ENCODE peak calls at places on chromosomes 13 and 19, in four cellular contexts. E is GM12878, F is SK-N-SH, U is HepG2. M is an unnamed sample.

GRCh38 chr13:39025433-39025839 is 12.5 kb downstream of the PROSER1 start:
- DNase-seq in E (no peak), F (no peak), U (no peak), M (no peak)

GRCh38 chr19:5804516-5805464 is at the start of gene NRTN:
- DNase-seq in E (no peak), F (peak), U (no peak), M (no peak)

GRCh38 chr19:4064073-4064550 is 2.6 kb downstream of the ZBTB7A start:
- DNase-seq in E (no peak), F (peak), U (no peak), M (no peak)

GRCh38 chr13:110723598-110723997 is 10.1 kb downstream of the ING1 start:
- DNase-seq in E (no peak), F (no peak), U (no peak), M (no peak)

GRCh38 chr13:25232937-25233515 is 54.3 kb downstream of the MTMR6 start:
- DNase-seq in E (no peak), F (peak), U (peak), M (peak)

GRCh38 chr13:90867336-90867683 is 480.2 kb upstream of the MIR17HG start:
- DNase-seq in E (peak), F (peak), U (peak), M (peak)

GRCh38 chr19:12840091-12841079 is 2.1 kb downstream of the MAST1 start:
- DNase-seq in E (no peak), F (peak), U (no peak), M (peak)

GRCh38 chr13:50365683-50366391 is 350.6 kb downstream of the KCNRG start:
- DNase-seq in E (peak), F (no peak), U (peak), M (no peak)

GRCh38 chr19:54189020-54189667 is at the start of gene MBOAT7:
- DNase-seq in E (no peak), F (no peak), U (no peak), M (no peak)

GRCh38 chr13:76210262-76210661 is 574.1 kb downstream of the LMO7 start:
- DNase-seq in E (no peak), F (no peak), U (no peak), M (no peak)

GRCh38 chr19:55256562-55257460 is 2.0 kb downstream of the PPP6R1 start:
- DNase-seq in E (no peak), F (no peak), U (peak), M (no peak)

GRCh38 chr19:16659832-16660708 is at the start of gene SMIM7:
- DNase-seq in E (peak), F (peak), U (peak), M (peak)

GRCh38 chr13:72295173-72295572 is 428.2 kb upstream of the DACH1 start:
- DNase-seq in E (no peak), F (no peak), U (no peak), M (no peak)

GRCh38 chr19:48252625-48253024 is 3.1 kb downstream of the CARD8 start:
- DNase-seq in E (no peak), F (no peak), U (no peak), M (no peak)

GRCh38 chr19:48248081-48248833 is 7.5 kb downstream of the CARD8 start:
- DNase-seq in E (no peak), F (no peak), U (no peak), M (no peak)

GRCh38 chr19:48247212-48247611 is 8.5 kb downstream of the CARD8 start:
- DNase-seq in E (no peak), F (no peak), U (no peak), M (no peak)

GRCh38 chr19:48249502-48250014 is 6.2 kb downstream of the CARD8 start:
- DNase-seq in E (peak), F (no peak), U (no peak), M (no peak)

GRCh38 chr19:48250290-48251025 is 5.3 kb downstream of the CARD8 start:
- DNase-seq in E (no peak), F (no peak), U (no peak), M (no peak)
- TF ChIP-seq REST in E (no peak), F (no peak), U (no peak), M (no peak)

GRCh38 chr13:28140433-28141125 is 2.2 kb downstream of the PAN3 start:
- DNase-seq in E (no peak), F (no peak), U (no peak), M (no peak)
- TF ChIP-seq JUND in E (no peak), F (no peak), U (no peak), M (no peak)

GRCh38 chr13:112812306-112813034 is 122.6 kb downstream of the ATP11A start:
- DNase-seq in E (no peak), F (no peak), U (no peak), M (no peak)
- TF ChIP-seq MAX in E (no peak), F (no peak), U (no peak), M (no peak)

DNA sequence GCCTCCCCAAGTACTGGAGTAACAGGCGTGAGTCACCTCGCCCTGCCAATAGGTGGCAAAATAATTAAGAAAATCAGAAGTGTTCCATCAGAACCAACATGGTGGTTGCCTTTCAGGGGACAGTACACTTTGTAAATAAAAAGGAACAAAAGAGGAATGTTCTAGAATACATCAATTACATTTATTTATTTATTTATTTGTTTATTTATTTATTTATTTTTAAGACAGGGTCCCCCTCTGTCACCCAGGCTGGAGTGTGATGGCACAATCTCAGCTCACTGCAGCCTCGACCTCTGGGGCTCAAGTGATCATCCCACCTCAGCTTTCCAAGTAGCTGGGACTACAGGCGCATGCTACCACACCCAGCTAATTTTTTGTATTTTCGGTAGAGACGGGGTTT is 12.9 kb upstream of the TYROBP start:
- DNase-seq in E (no peak), F (no peak), U (no peak), M (no peak)
- TF ChIP-seq REST in E (no peak), F (no peak), U (no peak), M (no peak)

GRCh38 chr13:104011505-104012270 is 945.5 kb upstream of the SLC10A2 start:
- DNase-seq in E (no peak), F (no peak), U (no peak), M (no peak)
- TF ChIP-seq JUND in E (no peak), F (no peak), U (no peak), M (no peak)

GRCh38 chr13:23020246-23020843 is 160.4 kb upstream of the SGCG start:
- DNase-seq in E (peak), F (peak), U (peak), M (peak)
- TF ChIP-seq MAX in E (no peak), F (no peak), U (no peak), M (no peak)

GRCh38 chr13:83881917-83882625 is at the start of gene SLITRK1:
- DNase-seq in E (peak), F (peak), U (no peak), M (no peak)
- TF ChIP-seq REST in E (peak), F (peak), U (peak), M (peak)

DNA sequence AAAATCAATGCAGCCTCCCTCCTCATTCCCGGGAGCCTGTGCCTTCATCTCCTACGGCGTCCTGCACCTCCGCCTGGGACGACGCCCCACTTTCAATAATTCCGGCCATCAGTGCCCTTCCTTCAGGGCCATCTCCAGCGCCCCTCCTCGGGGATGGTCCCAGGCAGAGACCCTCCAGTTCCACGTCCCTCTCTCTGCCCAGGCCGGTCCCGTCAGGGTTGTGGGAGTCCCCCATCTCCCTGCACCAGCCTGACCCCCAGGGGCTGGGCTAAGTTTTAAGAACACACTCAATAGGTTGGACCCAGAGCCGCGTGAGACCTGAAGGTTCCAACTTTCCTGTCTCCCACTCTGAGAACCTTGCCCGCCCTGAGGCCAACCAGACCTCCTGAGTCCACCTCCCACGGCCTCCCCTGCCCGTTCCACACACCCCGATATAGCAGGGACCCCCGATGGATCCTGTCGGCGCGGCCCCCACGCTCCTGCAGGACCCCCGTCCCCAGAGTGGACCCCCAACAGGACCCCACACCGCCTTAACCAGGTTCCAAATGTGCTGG is 645 bp downstream of the TMEM161A start:
- DNase-seq in E (no peak), F (peak), U (no peak), M (no peak)
- TF ChIP-seq JUND in E (no peak), F (no peak), U (no peak), M (no peak)

DNA sequence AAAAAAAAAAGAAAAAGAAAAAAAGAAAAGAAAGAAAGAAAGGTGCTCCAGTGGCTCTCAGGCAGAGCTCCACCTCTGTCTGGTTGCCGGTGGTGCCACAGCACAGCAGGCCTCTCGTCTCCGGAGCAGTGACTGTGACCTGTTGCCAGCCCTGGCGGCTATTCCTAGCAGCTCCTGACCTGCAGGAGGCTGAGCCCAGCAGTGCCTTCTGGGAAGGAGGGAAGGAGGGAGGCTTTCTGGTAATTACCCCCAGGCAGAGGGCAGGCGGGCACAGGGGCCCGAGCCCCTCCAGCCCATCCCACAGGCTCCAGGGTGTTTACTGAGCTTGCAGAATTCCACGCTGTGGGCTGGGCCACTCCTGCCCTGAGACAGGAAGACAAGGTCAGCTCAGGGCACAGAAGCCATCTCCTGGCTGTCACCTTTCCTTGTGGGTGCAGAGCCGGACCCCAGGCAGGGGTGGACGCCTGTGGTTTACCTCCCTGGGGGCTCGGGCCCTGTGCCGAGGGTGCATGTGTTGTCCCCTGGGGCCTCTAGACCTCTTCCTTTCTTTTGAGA is 77.9 kb downstream of the GNG7 start:
- DNase-seq in E (no peak), F (peak), U (peak), M (no peak)
- TF ChIP-seq MAX in E (no peak), F (no peak), U (no peak), M (no peak)

DNA sequence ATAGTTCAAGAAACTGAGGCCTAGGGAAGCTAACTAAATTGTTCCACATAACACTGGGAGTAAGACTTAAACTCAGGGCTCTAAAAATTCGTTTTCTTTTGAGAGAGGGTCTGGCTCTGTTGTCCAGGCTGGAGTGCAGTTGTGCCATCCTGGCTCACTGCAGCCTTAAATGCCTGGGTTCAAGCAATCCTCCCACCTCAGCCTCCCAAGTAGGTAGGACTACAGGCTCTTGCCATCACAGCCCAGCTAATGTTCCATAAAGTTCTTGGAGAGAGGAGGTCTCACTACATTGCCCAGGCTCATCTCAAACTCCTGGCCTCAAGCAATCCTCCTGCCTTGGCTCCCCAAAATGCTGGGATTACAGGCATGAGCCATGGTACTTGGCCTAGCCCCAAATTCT is 10.7 kb downstream of the ZMYM5 start:
- DNase-seq in E (no peak), F (no peak), U (no peak), M (no peak)
- TF ChIP-seq REST in E (no peak), F (no peak), U (no peak), M (no peak)